ENCODE peak calls at places on chromosome 4, in five cellular contexts. One of them, this sample, is unnamed.

GRCh38 chr4:94489075-94489474 is 37.3 kb downstream of the PDLIM5 start:
- DNase-seq in progenitor cell of endocrine pancreas: no peak
- DNase-seq in GM23338: no peak
- DNase-seq in GM10248: no peak
- DNase-seq in IMR-90: no peak
- DNase-seq in this sample: no peak

GRCh38 chr4:129092636-129093172 is 635 bp downstream of the SCLT1 start:
- DNase-seq in GM23338: no peak
- DNase-seq in GM10248: no peak
- DNase-seq in progenitor cell of endocrine pancreas: no peak
- DNase-seq in IMR-90: peak
- DNase-seq in this sample: no peak

GRCh38 chr4:7337196-7338058 is 97.3 kb downstream of the PSAPL1 start:
- DNase-seq in progenitor cell of endocrine pancreas: no peak
- DNase-seq in IMR-90: no peak
- DNase-seq in GM10248: no peak
- DNase-seq in GM23338: no peak
- DNase-seq in this sample: no peak

GRCh38 chr4:106315476-106315967 is 487 bp downstream of the TBCK start:
- DNase-seq in IMR-90: peak
- DNase-seq in progenitor cell of endocrine pancreas: no peak
- DNase-seq in GM23338: no peak
- DNase-seq in GM10248: no peak
- DNase-seq in this sample: no peak

GRCh38 chr4:167216783-167217182 is 17.5 kb downstream of the SPOCK3 start:
- DNase-seq in IMR-90: no peak
- DNase-seq in progenitor cell of endocrine pancreas: no peak
- DNase-seq in GM10248: no peak
- DNase-seq in GM23338: no peak
- DNase-seq in this sample: no peak

GRCh38 chr4:2254665-2255500 is 7.0 kb downstream of the MXD4 start:
- DNase-seq in progenitor cell of endocrine pancreas: no peak
- DNase-seq in GM10248: no peak
- DNase-seq in GM23338: no peak
- DNase-seq in IMR-90: no peak
- DNase-seq in this sample: no peak

GRCh38 chr4:14783011-14783877 is 219.0 kb upstream of the CPEB2 start:
- DNase-seq in IMR-90: peak
- DNase-seq in progenitor cell of endocrine pancreas: no peak
- DNase-seq in GM10248: peak
- DNase-seq in GM23338: no peak
- DNase-seq in this sample: no peak

GRCh38 chr4:158013858-158014257 is 159.0 kb downstream of the GASK1B start:
- DNase-seq in GM10248: no peak
- DNase-seq in progenitor cell of endocrine pancreas: no peak
- DNase-seq in GM23338: no peak
- DNase-seq in IMR-90: peak
- DNase-seq in this sample: no peak

GRCh38 chr4:60366661-60367060 is 833.5 kb upstream of the ADGRL3 start:
- DNase-seq in GM10248: no peak
- DNase-seq in progenitor cell of endocrine pancreas: no peak
- DNase-seq in GM23338: no peak
- DNase-seq in IMR-90: no peak
- DNase-seq in this sample: no peak

GRCh38 chr4:1655081-1655480 is 29.0 kb downstream of the FAM53A start:
- DNase-seq in GM23338: no peak
- DNase-seq in progenitor cell of endocrine pancreas: no peak
- DNase-seq in IMR-90: no peak
- DNase-seq in GM10248: no peak
- DNase-seq in this sample: no peak

DNA sequence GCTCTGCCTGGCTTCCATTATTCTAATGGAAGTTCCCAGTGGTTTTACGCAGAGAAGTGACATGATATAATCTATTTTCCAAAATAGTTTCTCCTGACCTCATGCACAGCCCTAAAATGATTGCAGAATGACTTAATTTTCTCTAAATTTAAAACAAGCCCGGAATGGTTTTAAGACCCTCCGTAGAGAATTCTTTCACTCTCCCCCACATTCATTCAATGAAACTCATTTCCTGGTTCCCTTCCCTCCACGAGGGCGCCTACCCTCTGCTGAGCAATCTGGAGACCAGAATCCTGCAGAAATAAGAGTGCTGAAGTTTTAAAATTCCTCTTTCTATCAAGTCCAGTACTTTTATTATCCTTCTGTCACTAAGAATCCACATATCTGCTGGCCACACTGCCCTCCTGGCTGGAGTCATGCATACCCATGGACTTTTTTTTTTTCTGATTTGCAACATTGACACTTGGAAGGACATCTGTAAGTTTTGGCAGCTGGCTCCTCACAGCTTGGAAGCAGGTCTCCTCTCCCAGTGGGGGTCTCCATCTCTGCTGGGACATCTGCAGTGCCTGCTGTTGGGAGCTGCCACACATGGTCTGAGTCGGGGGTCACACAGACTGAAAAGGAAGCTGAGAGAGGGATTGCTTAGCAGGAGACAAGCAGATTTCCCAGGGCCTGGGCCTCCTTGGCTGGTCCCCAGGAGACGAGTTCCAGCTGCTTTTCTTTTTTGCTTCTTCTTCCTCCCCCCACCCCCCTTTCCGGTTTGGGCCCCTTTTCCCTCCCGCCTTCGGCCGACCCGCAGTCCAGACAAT is 86.1 kb downstream of the SOWAHB start:
- DNase-seq in progenitor cell of endocrine pancreas: no peak
- DNase-seq in IMR-90: peak
- DNase-seq in GM23338: peak
- DNase-seq in GM10248: no peak
- DNase-seq in this sample: peak
- TF ChIP-seq CTCF in progenitor cell of endocrine pancreas: no peak
- TF ChIP-seq CTCF in IMR-90: no peak
- TF ChIP-seq CTCF in GM23338: no peak
- TF ChIP-seq CTCF in GM10248: no peak
- TF ChIP-seq CTCF in this sample: peak

DNA sequence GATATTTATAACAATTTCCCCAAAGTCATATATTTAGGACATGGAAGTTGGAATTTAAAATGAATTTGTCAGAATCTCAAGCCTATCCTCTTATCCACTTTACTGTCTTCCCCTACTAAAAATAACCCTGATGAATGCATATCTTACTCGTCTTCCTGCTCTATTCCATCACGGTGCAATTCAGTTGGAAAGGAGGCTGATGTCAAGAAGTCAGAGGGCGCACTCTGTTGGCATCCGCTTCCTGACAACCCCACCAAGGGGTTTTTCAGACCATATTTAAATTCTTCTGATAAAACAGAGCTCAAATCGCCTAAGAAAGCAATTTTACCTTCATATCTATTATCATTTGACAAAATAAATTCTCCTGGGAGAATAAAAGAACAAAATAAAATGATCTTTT is 233.5 kb downstream of the ARHGAP24 start:
- DNase-seq in progenitor cell of endocrine pancreas: no peak
- DNase-seq in GM10248: no peak
- DNase-seq in IMR-90: no peak
- DNase-seq in GM23338: peak
- DNase-seq in this sample: no peak
- TF ChIP-seq CTCF in progenitor cell of endocrine pancreas: no peak
- TF ChIP-seq CTCF in GM10248: no peak
- TF ChIP-seq CTCF in IMR-90: no peak
- TF ChIP-seq CTCF in GM23338: peak
- TF ChIP-seq CTCF in this sample: no peak

DNA sequence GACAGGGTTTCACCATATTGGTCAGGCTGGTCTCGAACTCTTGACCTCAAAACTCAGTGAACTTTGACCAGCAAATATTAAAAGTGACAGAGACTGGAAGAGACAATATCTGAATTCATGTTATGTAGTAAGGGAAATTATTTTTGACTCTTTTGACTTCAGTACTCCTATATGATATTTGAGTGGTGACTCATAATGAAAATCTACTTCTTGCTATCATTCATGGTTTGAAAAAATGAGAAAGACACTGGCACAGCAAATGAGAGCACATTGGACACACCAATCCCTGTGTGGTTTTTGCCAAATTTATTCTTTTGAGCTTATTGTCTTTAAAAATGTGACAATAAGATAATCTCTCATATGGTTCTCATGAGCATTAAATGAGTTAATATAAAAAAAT is 109.4 kb downstream of the GPM6A start:
- DNase-seq in GM23338: no peak
- DNase-seq in GM10248: no peak
- DNase-seq in progenitor cell of endocrine pancreas: no peak
- DNase-seq in IMR-90: no peak
- DNase-seq in this sample: no peak
- TF ChIP-seq CTCF in GM23338: no peak
- TF ChIP-seq CTCF in GM10248: no peak
- TF ChIP-seq CTCF in progenitor cell of endocrine pancreas: no peak
- TF ChIP-seq CTCF in IMR-90: no peak
- TF ChIP-seq CTCF in this sample: no peak

GRCh38 chr4:88689877-88690276 is 7.8 kb downstream of the NAP1L5 start:
- DNase-seq in IMR-90: no peak
- DNase-seq in GM10248: no peak
- DNase-seq in progenitor cell of endocrine pancreas: no peak
- DNase-seq in GM23338: no peak
- DNase-seq in this sample: no peak
- TF ChIP-seq CTCF in IMR-90: no peak
- TF ChIP-seq CTCF in GM10248: no peak
- TF ChIP-seq CTCF in progenitor cell of endocrine pancreas: no peak
- TF ChIP-seq CTCF in GM23338: no peak
- TF ChIP-seq CTCF in this sample: no peak

This sample was measured in osteocyte.